ENCODE peak calls at places on chromosomes 7 and 10, in eight cellular contexts. S, U, A, O, I, J, D and Z are unnamed samples.

GRCh38 chr10:35925511-35925910 is 283.4 kb upstream of the FZD8 start:
- DNase-seq in S (no peak), U (no peak), A (no peak), O (no peak), I (no peak), J (no peak), D (no peak), Z (no peak)

GRCh38 chr10:43965033-43965917 is 316.6 kb upstream of the ZNF32 start:
- DNase-seq in S (no peak), U (no peak), A (no peak), O (peak; percentile 26), I (no peak), J (no peak), D (peak; percentile 62), Z (no peak)

GRCh38 chr7:96495751-96496216 is 173.9 kb upstream of the SLC25A13 start:
- DNase-seq in S (no peak), U (no peak), A (no peak), O (no peak), I (no peak), J (no peak), D (no peak), Z (no peak)

GRCh38 chr10:124736491-124737136 is 7.6 kb downstream of the FAM53B start:
- DNase-seq in S (no peak), U (no peak), A (peak; percentile 86), O (peak; percentile 88), I (no peak), J (no peak), D (peak; percentile 83), Z (peak; percentile 57)

GRCh38 chr10:126130291-126130710 is 233.9 kb downstream of the FANK1 start:
- DNase-seq in S (no peak), U (no peak), A (no peak), O (peak; percentile 36), I (no peak), J (no peak), D (peak; percentile 75), Z (no peak)

GRCh38 chr10:28903063-28903462 is 225.7 kb downstream of the BAMBI start:
- DNase-seq in S (no peak), U (no peak), A (no peak), O (no peak), I (no peak), J (no peak), D (no peak), Z (no peak)

GRCh38 chr7:135645296-135645904 is 16.9 kb upstream of the STMP1 start:
- DNase-seq in S (no peak), U (peak; percentile 40), A (no peak), O (peak; percentile 48), I (no peak), J (no peak), D (no peak), Z (no peak)

GRCh38 chr10:92822060-92822634 is 26.2 kb upstream of the EXOC6 start:
- DNase-seq in S (no peak), U (no peak), A (no peak), O (peak; percentile 32), I (no peak), J (no peak), D (no peak), Z (peak; percentile 7)

GRCh38 chr10:74738985-74739567 is 87.3 kb upstream of the KAT6B start:
- DNase-seq in S (no peak), U (no peak), A (no peak), O (peak; percentile 8), I (no peak), J (no peak), D (no peak), Z (no peak)

GRCh38 chr7:4882169-4882741 is 1.3 kb downstream of the RADIL start:
- DNase-seq in S (no peak), U (no peak), A (no peak), O (peak; percentile 14), I (peak; percentile 41), J (peak; percentile 45), D (peak; percentile 93), Z (peak; percentile 60)

GRCh38 chr7:7427363-7427762 is 108.3 kb downstream of the COL28A1 start:
- DNase-seq in S (no peak), U (no peak), A (no peak), O (no peak), I (no peak), J (no peak), D (no peak), Z (no peak)

GRCh38 chr7:101686030-101686429 is 56.9 kb upstream of the MYL10 start:
- DNase-seq in S (no peak), U (no peak), A (no peak), O (no peak), I (no peak), J (no peak), D (no peak), Z (no peak)

GRCh38 chr7:127251458-127252379 is 1.0 kb downstream of the GRM8 start:
- DNase-seq in S (no peak), U (no peak), A (peak; percentile 60), O (peak; percentile 14), I (no peak), J (peak; percentile 32), D (no peak), Z (peak; percentile 65)

GRCh38 chr7:95330194-95331003 is 6.1 kb upstream of the PON1 start:
- DNase-seq in S (no peak), U (no peak), A (no peak), O (no peak), I (no peak), J (no peak), D (no peak), Z (no peak)

GRCh38 chr10:70677016-70677415 is 4.7 kb downstream of the ADAMTS14 start:
- DNase-seq in S (no peak), U (no peak), A (no peak), O (no peak), I (no peak), J (no peak), D (no peak), Z (no peak)

GRCh38 chr10:67433276-67433675 is 262.7 kb downstream of the CTNNA3 start:
- DNase-seq in S (no peak), U (no peak), A (no peak), O (no peak), I (no peak), J (no peak), D (no peak), Z (no peak)

GRCh38 chr10:3533296-3533695 is 251.7 kb downstream of the KLF6 start:
- DNase-seq in S (no peak), U (no peak), A (no peak), O (no peak), I (no peak), J (no peak), D (no peak), Z (no peak)

GRCh38 chr10:79381804-79382221 is 34.5 kb downstream of the PPIF start:
- DNase-seq in S (no peak), U (no peak), A (no peak), O (no peak), I (peak; percentile 71), J (no peak), D (peak; percentile 92), Z (peak; percentile 47)

GRCh38 chr10:79378647-79379511 is 31.6 kb downstream of the PPIF start:
- DNase-seq in S (no peak), U (no peak), A (no peak), O (no peak), I (no peak), J (no peak), D (peak; percentile 56), Z (no peak)

GRCh38 chr10:79379512-79380124 is 32.3 kb downstream of the PPIF start:
- DNase-seq in S (no peak), U (no peak), A (peak; percentile 84), O (no peak), I (no peak), J (no peak), D (peak; percentile 61), Z (no peak)

GRCh38 chr10:79380918-79381775 is 33.9 kb downstream of the PPIF start:
- DNase-seq in S (no peak), U (no peak), A (no peak), O (no peak), I (no peak), J (no peak), D (peak; percentile 57), Z (no peak)

DNA sequence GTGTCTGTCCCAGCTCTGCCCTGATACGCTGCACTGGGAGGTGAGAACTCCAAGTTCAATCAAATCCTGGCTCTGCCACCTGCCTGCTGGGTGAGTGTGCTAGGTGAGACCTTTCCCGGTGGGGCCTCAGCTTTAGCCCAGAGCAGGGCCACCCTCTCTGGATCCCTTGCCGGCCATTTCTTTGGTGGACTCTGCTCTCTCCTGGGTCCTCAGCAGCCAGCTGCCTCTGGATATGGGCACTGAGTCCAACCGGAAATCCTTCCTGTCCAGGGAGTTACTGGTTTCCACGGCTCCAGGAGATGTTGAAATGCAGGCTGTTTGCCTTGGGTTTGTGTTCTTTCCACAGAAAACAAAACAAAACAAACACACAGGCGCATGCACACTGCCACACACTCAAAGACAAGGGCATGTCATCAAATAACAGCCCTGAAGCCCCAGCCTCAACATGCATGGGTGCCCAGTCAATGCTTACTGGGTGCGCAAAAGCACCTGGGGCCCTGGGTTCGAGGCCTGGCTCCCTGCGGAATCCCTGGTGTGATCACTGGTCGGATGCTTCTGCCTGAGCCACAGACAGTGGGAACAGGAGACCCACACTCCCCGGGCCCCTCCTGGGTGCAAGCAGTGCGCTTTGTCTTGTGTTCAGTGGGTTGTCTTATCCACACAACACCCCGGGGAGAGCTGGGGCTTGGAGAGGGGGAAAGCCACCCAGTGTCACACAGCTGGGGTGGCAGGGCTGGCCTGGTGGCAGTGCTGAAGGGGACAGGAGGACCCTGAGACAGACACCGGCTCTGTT is 33.1 kb downstream of the PPIF start:
- DNase-seq in S (no peak), U (no peak), A (peak; percentile 94), O (no peak), I (no peak), J (no peak), D (no peak), Z (no peak)
- H3K27ac ChIP-seq in S (no peak overlapping the region), U (no peak overlapping the region), A (peak overlapping the region; percentile 94), O (no peak overlapping the region), I (peak overlapping the region; percentile 87), J (no peak overlapping the region), D (peak overlapping the region; percentile 69), Z (no peak overlapping the region)

GRCh38 chr10:64067859-64068258 is 546.7 kb downstream of the REEP3 start:
- DNase-seq in S (no peak), U (no peak), A (no peak), O (no peak), I (no peak), J (no peak), D (no peak), Z (no peak)
- H3K27ac ChIP-seq in S (no peak overlapping the region), U (no peak overlapping the region), A (no peak overlapping the region), O (no peak overlapping the region), I (no peak overlapping the region), J (no peak overlapping the region), D (no peak overlapping the region), Z (no peak overlapping the region)

GRCh38 chr7:157399086-157399687 is 62.4 kb downstream of the DNAJB6 start:
- DNase-seq in S (no peak), U (no peak), A (no peak), O (no peak), I (no peak), J (no peak), D (no peak), Z (no peak)
- H3K27ac ChIP-seq in S (no peak overlapping the region), U (no peak overlapping the region), A (no peak overlapping the region), O (no peak overlapping the region), I (peak overlapping the region; percentile 64), J (no peak overlapping the region), D (peak overlapping the region; percentile 68), Z (no peak overlapping the region)

DNA sequence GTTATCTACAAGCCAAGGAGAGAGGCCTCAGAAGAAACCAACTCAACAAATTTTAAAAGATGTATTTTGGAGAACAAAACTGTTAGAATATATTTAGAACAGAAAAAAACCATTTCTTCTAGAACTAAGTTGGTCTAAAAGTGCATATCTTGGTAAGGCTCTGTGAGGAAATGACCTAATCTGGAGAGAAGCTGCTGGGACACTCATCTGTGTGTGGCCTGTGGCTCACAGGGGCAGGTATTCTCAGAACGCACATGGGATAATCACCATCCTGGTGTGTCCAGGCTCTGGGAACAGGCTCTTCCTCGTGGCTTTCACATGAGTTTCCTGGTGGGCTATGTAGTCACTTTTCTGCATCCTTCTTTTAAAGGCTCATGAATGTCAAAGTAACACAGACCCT is 38.1 kb upstream of the PRSS1 start:
- DNase-seq in S (no peak), U (no peak), A (no peak), O (no peak), I (no peak), J (no peak), D (no peak), Z (no peak)
- H3K27ac ChIP-seq in S (no peak overlapping the region), U (no peak overlapping the region), A (no peak overlapping the region), O (no peak overlapping the region), I (no peak overlapping the region), J (no peak overlapping the region), D (no peak overlapping the region), Z (no peak overlapping the region)